ENCODE peak calls at places on chromosomes 11 and 22, in five cellular contexts. N is DND-41, G is ascending aorta, P is mammary epithelial cell, L is BE2C. X is an unnamed sample.
A peak's percentile ranks its signal among the peaks of the same experiment; 100 is the strongest.

GRCh38 chr11:47254381-47254780 is 3.4 kb upstream of the NR1H3 start:
- DNase-seq in N (no peak), G (peak; percentile 43), P (no peak), L (no peak), X (no peak)

GRCh38 chr22:50199836-50200332 is 927 bp upstream of the SELENOO start:
- DNase-seq in N (peak; percentile 35), G (no peak), P (no peak), L (no peak), X (peak; percentile 50)

GRCh38 chr11:17077240-17077519 is 287 bp downstream of the RPS13 start:
- DNase-seq in N (no peak), G (no peak), P (no peak), L (no peak), X (no peak)

GRCh38 chr11:27445625-27446024 is 27.0 kb downstream of the LGR4 start:
- DNase-seq in N (no peak), G (no peak), P (no peak), L (no peak), X (no peak)

GRCh38 chr11:120867988-120868387 is 155.9 kb upstream of the TBCEL start:
- DNase-seq in N (no peak), G (no peak), P (no peak), L (no peak), X (no peak)

GRCh38 chr11:29279716-29280115 is 737.1 kb downstream of the KCNA4 start:
- DNase-seq in N (no peak), G (no peak), P (no peak), L (no peak), X (no peak)

GRCh38 chr11:62544521-62545436 is 1.8 kb downstream of the AHNAK start:
- DNase-seq in N (no peak), G (no peak), P (no peak), L (no peak), X (peak; percentile 58)

GRCh38 chr11:25794804-25795203 is 537.1 kb upstream of the ANO3 start:
- DNase-seq in N (no peak), G (no peak), P (no peak), L (no peak), X (no peak)

GRCh38 chr11:113272281-113272680 is 42.1 kb upstream of the TTC12 start:
- DNase-seq in N (no peak), G (no peak), P (no peak), L (no peak), X (no peak)

GRCh38 chr11:1034456-1035295 is 1.8 kb downstream of the MUC6 start:
- DNase-seq in N (no peak), G (no peak), P (no peak), L (no peak), X (no peak)

GRCh38 chr22:28151241-28151640 is 232.2 kb upstream of the PITPNB start:
- DNase-seq in N (no peak), G (no peak), P (no peak), L (no peak), X (no peak)

GRCh38 chr11:116930177-116930576 is 92.8 kb upstream of the APOA1 start:
- DNase-seq in N (peak; percentile 52), G (no peak), P (peak; percentile 33), L (no peak), X (peak; percentile 28)

GRCh38 chr11:111978028-111978771 is 41.1 kb downstream of the DIXDC1 start:
- DNase-seq in N (no peak), G (peak; percentile 12), P (peak; percentile 78), L (peak; percentile 66), X (peak; percentile 92)

GRCh38 chr11:92329644-92330043 is 105.0 kb downstream of the FAT3 start:
- DNase-seq in N (no peak), G (no peak), P (peak; percentile 84), L (no peak), X (peak; percentile 4)

GRCh38 chr11:17827006-17827405 is 92.4 kb downstream of the KCNC1 start:
- DNase-seq in N (no peak), G (no peak), P (no peak), L (no peak), X (no peak)

GRCh38 chr11:36509265-36509664 is 807 bp downstream of the TRAF6 start:
- DNase-seq in N (no peak), G (no peak), P (peak; percentile 37), L (no peak), X (peak; percentile 76)

GRCh38 chr22:35140879-35141745 is 75.2 kb downstream of the ISX start:
- DNase-seq in N (no peak), G (no peak), P (no peak), L (peak; percentile 26), X (no peak)

GRCh38 chr11:69022268-69022667 is 9.2 kb upstream of the MRGPRF start:
- DNase-seq in N (no peak), G (no peak), P (no peak), L (no peak), X (no peak)

GRCh38 chr22:42279425-42280020 is 9.1 kb upstream of the TCF20 start:
- DNase-seq in N (no peak), G (no peak), P (no peak), L (no peak), X (no peak)

DNA sequence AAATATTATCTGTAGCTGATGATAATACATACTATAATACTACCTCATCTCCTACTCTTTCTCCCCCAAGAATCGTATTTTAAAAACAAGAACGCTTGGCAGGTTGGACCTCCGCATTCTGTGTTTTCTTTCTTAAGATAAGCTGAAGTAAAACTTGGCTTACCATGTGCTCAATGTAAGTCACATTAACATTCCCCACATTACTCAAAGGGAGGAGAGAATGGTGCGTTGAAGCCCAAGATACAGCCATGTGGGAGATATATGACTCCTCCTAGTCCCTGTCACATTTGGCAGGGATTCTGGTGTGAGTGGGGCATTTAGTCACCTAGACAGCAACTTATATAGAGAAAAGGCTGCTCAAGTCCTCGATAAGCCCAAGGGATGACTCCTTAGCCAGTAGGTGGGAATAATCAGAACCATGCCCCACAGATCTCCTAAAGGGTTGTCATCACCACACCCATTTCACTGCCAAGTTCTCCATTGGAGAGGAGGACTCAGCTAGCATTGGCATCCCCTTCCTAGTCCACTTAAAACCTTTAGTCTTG is 4.6 kb downstream of the PRSS23 start:
- DNase-seq in N (no peak), G (no peak), P (no peak), L (no peak), X (no peak)
- H3K4me3 ChIP-seq in N (no peak overlapping the region), G (no peak overlapping the region), P (no peak overlapping the region), L (no peak overlapping the region), X (peak overlapping the region; percentile 91)

GRCh38 chr22:46764140-46764680 is 1.8 kb downstream of the TBC1D22A start:
- DNase-seq in N (no peak), G (no peak), P (no peak), L (no peak), X (peak; percentile 29)
- H3K4me1 ChIP-seq in N (peaks cover 40% of the 10 kb centered on the region), G (no peaks in the 10 kb centered on the region), P (peaks cover 11% of the 10 kb centered on the region), L (peaks cover 2% of the 10 kb centered on the region), X (peaks cover 24% of the 10 kb centered on the region)

DNA sequence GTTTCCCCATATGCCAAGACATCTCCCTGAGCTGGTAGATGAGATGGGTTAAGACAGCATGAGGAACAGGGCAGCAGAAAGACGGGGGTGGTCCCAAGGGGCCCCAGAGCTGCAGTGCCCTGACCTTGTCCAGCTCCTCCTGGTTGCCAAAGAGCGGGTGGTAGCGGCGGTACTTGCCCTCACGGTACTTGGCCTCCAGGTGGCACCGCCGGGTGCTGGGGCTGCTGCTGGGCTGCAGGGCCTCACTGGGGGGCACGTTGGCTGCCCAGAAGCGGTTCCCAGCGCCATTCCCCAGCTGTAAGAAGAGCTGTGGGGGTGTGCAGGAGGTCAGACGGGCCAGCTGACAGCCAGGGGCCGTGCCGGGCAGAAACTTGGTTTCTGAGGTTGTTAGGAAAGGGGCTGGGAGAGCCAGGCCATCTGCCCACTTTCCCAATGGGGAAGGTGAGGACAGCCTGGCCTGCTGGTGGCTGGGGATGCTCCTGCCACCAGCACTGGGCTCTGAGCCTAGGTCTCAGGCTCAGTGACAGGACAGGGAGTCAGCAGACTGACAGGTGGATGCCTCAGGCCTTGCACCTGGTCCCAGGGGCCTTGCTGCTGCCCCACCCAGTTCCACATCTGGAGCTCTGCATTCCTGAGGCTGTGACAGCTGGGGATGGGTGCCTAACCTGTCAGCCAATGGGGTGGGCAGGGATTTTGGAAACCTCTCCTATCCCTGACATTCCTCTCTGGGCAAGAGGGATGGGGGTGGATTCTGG is 30.0 kb upstream of the PDE2A start:
- DNase-seq in N (no peak), G (no peak), P (no peak), L (no peak), X (peak; percentile 44)
- H3K36me3 ChIP-seq in N (peaks cover 97% of the 10 kb centered on the region), G (peaks cover 72% of the 10 kb centered on the region), P (peaks cover 9% of the 10 kb centered on the region), L (no peaks in the 10 kb centered on the region), X (peaks cover 78% of the 10 kb centered on the region)

GRCh38 chr11:119741369-119742262 is 12.6 kb upstream of the NECTIN1 start:
- DNase-seq in N (peak; percentile 48), G (no peak), P (no peak), L (no peak), X (peak; percentile 51)
- H3K4me3 ChIP-seq in N (no peak overlapping the region), G (peak overlapping the region; percentile 36), P (peak overlapping the region; percentile 25), L (no peak overlapping the region), X (no peak overlapping the region)

GRCh38 chr22:46111645-46112306 is 38.5 kb upstream of the PPARA start:
- DNase-seq in N (no peak), G (no peak), P (no peak), L (peak; percentile 79), X (no peak)
- H3K4me1 ChIP-seq in N (no peaks in the 10 kb centered on the region), G (peaks cover 39% of the 10 kb centered on the region), P (peaks cover 66% of the 10 kb centered on the region), L (peaks cover 83% of the 10 kb centered on the region), X (peaks cover 89% of the 10 kb centered on the region)

X was measured in adipocyte.